ENCODE peak calls at places on chromosomes 1 and 21, in nine cellular contexts. P, J, S, G, Z, C, F, U and Q are unnamed samples.

GRCh38 chr1:41689596-41689995 is 205.1 kb upstream of the EDN2 start:
- DNase-seq in Z (no peak), P (no peak), F (no peak), U (no peak), G (no peak), J (no peak), C (no peak), S (no peak), Q (no peak)

GRCh38 chr1:110106013-110106941 is 6.0 kb upstream of the UBL4B start:
- DNase-seq in F (peak; percentile 53), S (peak; percentile 51), U (peak; percentile 74), J (peak; percentile 33), C (peak; percentile 78), G (peak; percentile 43), Z (peak; percentile 80), P (peak; percentile 60), Q (no peak)

GRCh38 chr1:39670689-39671088 is 1.2 kb downstream of the NT5C1A start:
- DNase-seq in U (no peak), C (no peak), J (no peak), G (no peak), Z (no peak), F (no peak), S (no peak), P (no peak), Q (no peak)

GRCh38 chr1:27872802-27873665 is 690 bp downstream of the THEMIS2 start:
- DNase-seq in J (no peak), Z (no peak), S (no peak), C (no peak), U (peak; percentile 32), F (no peak), G (no peak), P (no peak), Q (no peak)

GRCh38 chr1:169812131-169812530 is 17.4 kb upstream of the METTL18 start:
- DNase-seq in P (no peak), G (no peak), C (no peak), F (no peak), J (no peak), U (no peak), S (no peak), Z (no peak), Q (no peak)

GRCh38 chr1:94463765-94464330 is 45.7 kb downstream of the ABCD3 start:
- DNase-seq in J (no peak), Z (no peak), P (peak; percentile 27), F (peak; percentile 53), U (peak; percentile 70), C (peak; percentile 56), G (peak; percentile 21), S (no peak), Q (no peak)

GRCh38 chr1:86741947-86742572 is 37.7 kb downstream of the SH3GLB1 start:
- DNase-seq in C (peak; percentile 56), Z (no peak), J (no peak), P (peak; percentile 17), G (no peak), F (peak; percentile 36), U (peak; percentile 51), S (no peak), Q (no peak)

GRCh38 chr1:118132000-118132399 is 53.0 kb downstream of the SPAG17 start:
- DNase-seq in U (no peak), G (no peak), J (no peak), P (no peak), S (no peak), Z (no peak), C (no peak), F (no peak), Q (no peak)

GRCh38 chr1:16922466-16922865 is 735 bp downstream of the CROCC start:
- DNase-seq in S (no peak), G (no peak), F (no peak), P (no peak), C (no peak), U (no peak), Z (no peak), J (no peak), Q (no peak)

GRCh38 chr1:232344791-232345399 is 285.0 kb downstream of the SIPA1L2 start:
- DNase-seq in G (no peak), Z (no peak), P (no peak), F (peak; percentile 37), S (no peak), J (no peak), C (no peak), U (no peak), Q (no peak)

GRCh38 chr1:17429183-17429582 is 10.3 kb downstream of the RCC2 start:
- DNase-seq in U (no peak), F (no peak), P (no peak), Z (no peak), G (no peak), C (no peak), J (no peak), S (no peak), Q (no peak)

GRCh38 chr1:111476214-111476613 is 2.4 kb downstream of the C1orf162 start:
- DNase-seq in S (no peak), C (no peak), F (no peak), J (no peak), Z (no peak), U (no peak), P (no peak), G (no peak), Q (no peak)

GRCh38 chr1:231724876-231725647 is 98.5 kb downstream of the DISC1 start:
- DNase-seq in U (peak; percentile 69), Z (no peak), S (peak; percentile 51), C (peak; percentile 60), J (no peak), G (no peak), F (peak; percentile 35), P (no peak), Q (no peak)

GRCh38 chr21:34530264-34530663 is 18.3 kb upstream of the KCNE1 start:
- DNase-seq in G (no peak), S (no peak), U (no peak), F (peak; percentile 88), Z (no peak), J (no peak), P (no peak), C (no peak), Q (no peak)

GRCh38 chr21:41188476-41189146 is 20.7 kb downstream of the BACE2 start:
- DNase-seq in C (no peak), Z (no peak), P (no peak), G (no peak), F (peak; percentile 24), S (no peak), J (no peak), U (no peak), Q (no peak)

GRCh38 chr1:92484472-92485373 is 2.0 kb downstream of the GFI1 start:
- DNase-seq in F (no peak), C (peak; percentile 24), S (no peak), U (peak; percentile 45), J (no peak), P (no peak), Z (no peak), G (no peak), Q (no peak)

GRCh38 chr1:182338806-182339370 is 52.7 kb downstream of the GLUL start:
- DNase-seq in G (no peak), U (no peak), Z (no peak), J (no peak), S (no peak), F (no peak), P (no peak), C (no peak), Q (no peak)

GRCh38 chr21:45555557-45556301 is 13.5 kb upstream of the SLC19A1 start:
- DNase-seq in P (peak; percentile 64), S (peak; percentile 83), J (peak; percentile 69), Z (peak; percentile 90), G (peak; percentile 44), F (peak; percentile 62), C (peak; percentile 69), U (peak; percentile 79), Q (peak; percentile 89)

GRCh38 chr1:5877683-5878530 is 114.3 kb downstream of the NPHP4 start:
- DNase-seq in J (no peak), U (no peak), F (no peak), C (no peak), P (no peak), G (no peak), Z (no peak), S (no peak), Q (no peak)

GRCh38 chr1:206702803-206703202 is 18.1 kb downstream of the MAPKAPK2 start:
- DNase-seq in F (no peak), G (no peak), C (no peak), U (no peak), J (no peak), S (no peak), P (no peak), Z (no peak), Q (no peak)
- H3K27ac ChIP-seq in F (no peak overlapping the region), G (no peak overlapping the region), C (no peak overlapping the region), U (no peak overlapping the region), J (no peak overlapping the region), S (no peak overlapping the region), P (no peak overlapping the region), Z (no peak overlapping the region), Q (no peak overlapping the region)

DNA sequence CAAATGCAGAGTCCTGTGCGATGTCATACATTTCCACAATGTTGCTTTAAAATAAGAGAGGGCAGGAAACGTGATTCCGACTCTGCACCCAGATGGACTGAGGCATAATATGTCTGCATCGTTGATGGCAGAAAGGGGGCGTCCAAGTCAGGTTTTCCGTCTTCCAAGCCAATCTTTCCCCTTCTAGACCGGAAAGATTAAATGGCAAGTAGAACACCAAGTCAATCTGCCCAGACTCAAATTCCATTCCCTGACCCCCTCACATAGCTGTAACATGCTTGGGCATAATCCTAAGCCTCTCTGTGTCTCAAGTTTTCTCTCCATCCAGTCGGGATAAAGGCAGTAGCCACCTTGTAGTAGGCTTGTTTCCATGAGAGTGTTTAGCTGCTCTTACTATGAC is 14.4 kb downstream of the PCP4 start:
- DNase-seq in Z (no peak), U (no peak), S (no peak), P (no peak), J (no peak), F (no peak), C (no peak), G (no peak), Q (no peak)
- H3K4me3 ChIP-seq in Z (no peak overlapping the region), U (no peak overlapping the region), S (no peak overlapping the region), P (no peak overlapping the region), J (no peak overlapping the region), F (no peak overlapping the region), C (no peak overlapping the region), G (no peak overlapping the region), Q (no peak overlapping the region)

GRCh38 chr1:226708967-226709396 is 30.1 kb downstream of the ITPKB start:
- DNase-seq in G (no peak), Z (no peak), S (no peak), J (no peak), C (no peak), U (no peak), P (no peak), F (no peak), Q (no peak)
- TF ChIP-seq CTCF in G (no peak), Z (no peak), S (peak; percentile 14), J (no peak), C (peak; percentile 55), U (peak; percentile 10), P (no peak), F (peak; percentile 12), Q (no peak)

DNA sequence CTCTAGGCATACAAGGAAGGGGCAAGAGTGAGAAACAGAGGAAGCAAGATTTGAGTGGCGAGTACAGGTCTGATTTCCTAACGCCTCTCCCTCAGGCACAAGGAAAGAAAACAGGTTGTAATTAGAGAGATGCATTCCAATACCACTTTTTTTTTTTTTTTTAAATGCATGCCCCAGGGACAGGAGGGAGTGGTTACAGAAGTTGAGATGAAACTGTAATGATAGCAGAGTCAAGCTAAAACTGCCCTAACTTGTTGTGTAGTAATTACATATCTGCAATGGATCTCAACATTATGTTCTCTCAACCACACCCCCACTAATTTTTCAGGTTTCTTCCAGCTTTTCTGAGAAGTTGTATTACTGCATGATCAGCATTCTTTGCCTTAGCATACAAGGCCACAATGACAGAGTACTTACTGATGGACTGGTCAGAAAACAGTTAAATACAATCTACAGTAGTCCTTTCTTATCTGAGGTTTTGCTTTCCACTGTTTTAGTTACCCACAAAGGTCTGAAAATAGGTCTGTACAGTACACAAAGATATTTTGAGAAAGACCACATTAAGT is 5.5 kb downstream of the ETV3 start:
- DNase-seq in Z (no peak), P (peak; percentile 20), U (no peak), C (no peak), J (no peak), F (no peak), G (no peak), S (no peak), Q (no peak)
- H3K27ac ChIP-seq in Z (no peak overlapping the region), P (peak overlapping the region; percentile 60), U (no peak overlapping the region), C (no peak overlapping the region), J (no peak overlapping the region), F (no peak overlapping the region), G (no peak overlapping the region), S (no peak overlapping the region), Q (no peak overlapping the region)